ENCODE peak calls at places on chromosomes 16 and 17, in five cellular contexts. P is cardiac muscle cell, E is AG04450, I is heart left ventricle, X is psoas muscle. W is an unnamed sample.
A peak's percentile ranks its signal among the peaks of the same experiment; 100 is the strongest.

GRCh38 chr16:16143941-16144340 is 79.4 kb downstream of the ABCC6 start:
- DNase-seq in X (no peak), E (no peak), P (no peak), I (no peak), W (no peak)

GRCh38 chr16:87945351-87946042 is 5.7 kb upstream of the BANP start:
- DNase-seq in E (no peak), X (peak; percentile 74), I (peak; percentile 74), P (peak; percentile 84), W (peak; percentile 70)

GRCh38 chr16:81369888-81370504 is 55.2 kb downstream of the GAN start:
- DNase-seq in E (no peak), I (no peak), P (no peak), X (no peak), W (no peak)

GRCh38 chr16:8611886-8612595 is 9.5 kb upstream of the METTL22 start:
- DNase-seq in P (peak; percentile 36), E (no peak), I (no peak), X (no peak), W (peak; percentile 11)

GRCh38 chr16:78606572-78606971 is 507.1 kb downstream of the WWOX start:
- DNase-seq in I (no peak), E (no peak), X (no peak), P (no peak), W (no peak)

GRCh38 chr16:27363797-27364196 is 38.2 kb upstream of the IL21R start:
- DNase-seq in E (no peak), P (no peak), X (no peak), I (no peak), W (no peak)

GRCh38 chr17:2238432-2239169 is 65.0 kb downstream of the SMG6 start:
- DNase-seq in I (peak; percentile 59), P (no peak), X (peak; percentile 61), E (no peak), W (no peak)

GRCh38 chr17:45940826-45941225 is 46.5 kb downstream of the MAPT start:
- DNase-seq in E (no peak), P (peak; percentile 24), I (no peak), X (no peak), W (peak; percentile 12)

GRCh38 chr17:29881256-29881655 is 48.8 kb downstream of the SSH2 start:
- DNase-seq in E (no peak), X (no peak), P (no peak), I (no peak), W (no peak)

GRCh38 chr17:11598274-11599221 is at the start of gene DNAH9:
- DNase-seq in X (peak; percentile 94), P (peak; percentile 77), I (peak; percentile 95), E (no peak), W (no peak)

GRCh38 chr16:23400387-23400930 is 52.5 kb downstream of the COG7 start:
- DNase-seq in X (no peak), I (no peak), P (no peak), E (no peak), W (no peak)

GRCh38 chr16:3589991-3590701 is 12.9 kb upstream of the NLRC3 start:
- DNase-seq in E (no peak), I (no peak), X (no peak), P (no peak), W (no peak)

GRCh38 chr16:21704733-21705132 is 41.0 kb downstream of the OTOA start:
- DNase-seq in X (no peak), E (no peak), I (no peak), P (no peak), W (no peak)

GRCh38 chr17:16407911-16408588 is 7.3 kb upstream of the TRPV2 start:
- DNase-seq in E (no peak), I (peak; percentile 75), X (peak; percentile 75), P (peak; percentile 65), W (peak; percentile 62)

GRCh38 chr16:27088216-27088615 is 21.5 kb downstream of the C16orf82 start:
- DNase-seq in E (no peak), I (no peak), X (no peak), P (no peak), W (no peak)

GRCh38 chr17:36977066-36977465 is 28.3 kb downstream of the AATF start:
- DNase-seq in I (no peak), X (no peak), P (no peak), E (no peak), W (no peak)

GRCh38 chr16:75580-76501 is 2.2 kb upstream of the MPG start:
- DNase-seq in X (peak; percentile 92), I (peak; percentile 80), P (peak; percentile 95), E (no peak), W (peak; percentile 91)

GRCh38 chr17:37220609-37220953 is 155.2 kb upstream of the C17orf78 start:
- DNase-seq in I (no peak), P (peak; percentile 52), X (no peak), E (peak; percentile 16), W (peak; percentile 34)

GRCh38 chr16:64991011-64991410 is 130.9 kb downstream of the CDH11 start:
- DNase-seq in P (no peak), E (no peak), X (no peak), I (peak; percentile 23), W (no peak)

GRCh38 chr17:79009397-79010303 is at the start of gene CANT1:
- DNase-seq in X (peak; percentile 90), E (peak; percentile 34), P (peak; percentile 92), I (peak; percentile 88), W (peak; percentile 83)

GRCh38 chr17:46977750-46978488 is 1.1 kb downstream of the RPRML start:
- DNase-seq in X (no peak), P (no peak), E (no peak), I (no peak), W (no peak)

GRCh38 chr17:79188048-79188447 is 113.4 kb downstream of the ENGASE start:
- DNase-seq in X (no peak), E (no peak), P (peak; percentile 6), I (no peak), W (no peak)

GRCh38 chr16:31120129-31120528 is 2.7 kb downstream of the KAT8 start:
- DNase-seq in I (no peak), P (no peak), E (no peak), X (no peak), W (no peak)

GRCh38 chr17:37261286-37261685 is 114.5 kb upstream of the C17orf78 start:
- DNase-seq in E (no peak), X (no peak), P (peak; percentile 50), I (no peak), W (peak; percentile 8)

GRCh38 chr17:30924341-30924740 is 2.6 kb downstream of the ADAP2 start:
- DNase-seq in P (no peak), E (no peak), I (no peak), X (no peak), W (no peak)

GRCh38 chr16:84751241-84751640 is 51.4 kb downstream of the USP10 start:
- DNase-seq in I (no peak), X (no peak), P (no peak), E (no peak), W (no peak)

GRCh38 chr16:56193951-56194726 is 2.9 kb downstream of the GNAO1 start:
- DNase-seq in X (peak; percentile 88), P (peak; percentile 76), I (peak; percentile 87), E (no peak), W (peak; percentile 22)
- TF ChIP-seq CTCF in X (no peak), P (no peak), I (no peak), E (no peak), W (no peak)

DNA sequence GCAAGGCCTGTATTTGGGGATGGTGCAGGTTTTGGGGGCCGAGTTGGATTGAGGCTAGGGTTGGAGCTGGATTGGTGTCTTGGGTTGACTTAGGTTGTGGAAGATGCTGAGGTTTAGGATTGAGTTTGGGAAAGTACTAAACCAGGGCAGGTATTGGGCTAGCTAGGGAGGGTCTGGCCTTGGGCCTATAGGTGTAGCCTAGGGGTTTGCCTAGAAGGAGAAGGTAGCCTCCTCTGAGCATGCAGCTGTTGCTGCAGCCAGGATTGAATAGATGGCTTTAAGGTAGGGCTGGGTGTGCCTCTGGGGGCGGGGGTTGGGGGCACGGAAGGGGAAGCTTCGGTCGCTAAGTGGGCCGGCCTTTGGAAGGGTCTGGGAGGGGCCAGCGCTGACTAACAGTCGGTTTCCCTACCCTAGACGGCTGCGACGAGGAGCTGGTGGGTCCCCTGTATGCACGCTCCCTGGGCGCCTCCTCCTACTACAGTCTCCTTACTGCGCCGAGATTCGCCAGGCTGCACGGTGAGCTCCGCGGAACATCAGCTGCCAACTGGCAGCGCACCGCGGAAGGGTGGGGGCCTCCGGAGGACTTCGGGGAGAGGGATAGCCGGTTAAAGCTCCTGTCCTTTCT is 1.2 kb downstream of the CNTNAP1 start:
- DNase-seq in I (peak; percentile 35), E (no peak), X (peak; percentile 80), P (peak; percentile 41), W (peak; percentile 42)
- H3K4me3 ChIP-seq in I (peak overlapping the region; percentile 43), E (peak overlapping the region; percentile 78), X (peak overlapping the region; percentile 64), P (peak overlapping the region; percentile 55), W (peak overlapping the region; percentile 80)

DNA sequence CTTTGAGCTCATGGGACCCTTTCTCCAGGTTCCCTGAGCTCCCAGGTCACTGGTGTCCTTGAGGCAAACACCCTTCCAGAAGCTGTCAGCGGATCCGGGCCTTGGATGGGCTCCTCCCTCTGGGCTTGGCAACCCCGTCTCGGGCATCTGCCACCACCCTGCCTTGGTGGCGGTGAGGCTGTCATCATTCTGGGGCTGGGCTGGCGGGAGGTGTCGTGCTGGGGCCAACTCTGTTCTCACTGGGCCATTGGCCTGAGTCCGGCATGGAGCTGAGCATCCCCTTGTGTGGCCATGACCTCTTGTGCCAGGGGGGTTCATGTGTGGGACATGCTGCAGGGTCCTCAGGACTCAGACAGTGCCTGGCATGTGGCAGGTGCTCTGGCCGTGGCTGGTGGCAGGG is 197.6 kb downstream of the LAT start:
- DNase-seq in X (no peak), P (no peak), E (no peak), I (peak; percentile 46), W (no peak)
- TF ChIP-seq CTCF in X (no peak), P (no peak), E (no peak), I (no peak), W (no peak)

GRCh38 chr17:81549826-81550225 is 2.3 kb downstream of the FAAP100 start:
- DNase-seq in X (peak; percentile 39), P (no peak), E (no peak), I (no peak), W (no peak)

GRCh38 chr17:81552244-81553017 is at the start of gene FAAP100:
- DNase-seq in P (peak; percentile 83), I (peak; percentile 82), X (peak; percentile 91), E (no peak), W (peak; percentile 68)

GRCh38 chr17:81551458-81552243 is 502 bp downstream of the FAAP100 start:
- DNase-seq in X (peak; percentile 64), I (no peak), P (no peak), E (no peak), W (no peak)

GRCh38 chr17:81550285-81550684 is 1.9 kb downstream of the FAAP100 start:
- DNase-seq in I (no peak), E (no peak), P (no peak), X (peak; percentile 43), W (no peak)

DNA sequence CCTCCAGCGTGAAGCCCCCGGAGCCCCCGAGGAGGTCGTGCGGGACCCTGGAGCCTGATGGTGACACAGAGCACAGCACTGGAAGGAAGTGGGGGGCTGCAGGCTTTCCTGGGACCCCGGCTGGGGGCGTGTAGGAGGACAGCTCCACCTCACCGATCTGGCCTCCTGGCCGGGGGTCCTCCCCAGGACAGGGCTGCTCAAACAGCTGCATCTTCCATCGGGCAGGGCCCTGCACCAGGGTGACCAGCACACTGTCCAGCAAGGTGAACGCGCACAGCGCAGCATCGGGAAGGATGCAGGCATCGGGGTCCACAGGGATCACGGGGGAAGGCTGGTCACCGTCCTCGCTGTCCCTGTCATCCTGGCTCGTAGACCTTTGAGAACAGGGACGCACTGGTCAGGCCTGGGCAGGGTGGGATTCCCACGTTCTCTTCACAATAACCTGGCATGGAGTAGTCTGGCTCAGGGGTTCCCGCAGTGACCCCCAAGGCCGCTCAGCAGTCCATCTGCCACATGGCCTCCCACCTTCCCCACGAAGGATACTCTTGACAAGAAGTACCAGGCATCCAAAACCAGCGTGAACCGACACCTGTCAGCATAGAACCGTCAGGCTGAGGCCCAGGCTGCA is 1.2 kb downstream of the FAAP100 start:
- DNase-seq in P (no peak), I (no peak), X (peak; percentile 51), E (no peak), W (no peak)
- H3K4me3 ChIP-seq in P (peak overlapping the region; percentile 92), I (peak overlapping the region; percentile 93), X (peak overlapping the region; percentile 96), E (peak overlapping the region; percentile 89), W (peak overlapping the region; percentile 92)

W was measured in fibroblast of the aortic adventitia.